ENCODE peak calls at places on chromosomes 6 and 20, in four cellular contexts. I, G, X and H are unnamed samples.

GRCh38 chr6:111407686-111408085 is 75.3 kb downstream of the REV3L start:
- DNase-seq in X (no peak), G (no peak), I (no peak), H (no peak)

GRCh38 chr20:3712279-3712873 is at the start of gene SIGLEC1:
- DNase-seq in G (peak), X (no peak), I (no peak), H (peak)

GRCh38 chr20:13341737-13342393 is 120.8 kb downstream of the ISM1 start:
- DNase-seq in G (no peak), I (no peak), X (no peak), H (no peak)

GRCh38 chr20:7694940-7695567 is 245.2 kb downstream of the HAO1 start:
- DNase-seq in X (no peak), I (no peak), G (no peak), H (no peak)

GRCh38 chr20:63533871-63534393 is 3.2 kb downstream of the PTK6 start:
- DNase-seq in I (no peak), G (no peak), X (no peak), H (no peak)

GRCh38 chr20:35697696-35698297 is 1.4 kb downstream of the NFS1 start:
- DNase-seq in I (no peak), X (no peak), G (no peak), H (no peak)

GRCh38 chr6:150491131-150491795 is 108.4 kb upstream of the PLEKHG1 start:
- DNase-seq in G (no peak), I (no peak), X (peak), H (no peak)

GRCh38 chr6:105015482-105015881 is 58.6 kb downstream of the LIN28B start:
- DNase-seq in G (no peak), X (no peak), I (no peak), H (no peak)

GRCh38 chr6:8958894-8959511 is 523.7 kb upstream of the SLC35B3 start:
- DNase-seq in I (no peak), G (no peak), X (no peak), H (no peak)

GRCh38 chr6:26454641-26455040 is 3.1 kb upstream of the BTN2A1 start:
- DNase-seq in X (no peak), I (no peak), G (no peak), H (no peak)

GRCh38 chr6:106757267-106757666 is 127.9 kb downstream of the QRSL1 start:
- DNase-seq in I (no peak), G (no peak), X (no peak), H (no peak)

GRCh38 chr6:136085370-136086115 is 164.6 kb downstream of the MTFR2 start:
- DNase-seq in X (no peak), I (no peak), G (no peak), H (no peak)

GRCh38 chr20:1293641-1294379 is 27.7 kb downstream of the SNPH start:
- DNase-seq in X (no peak), I (no peak), G (no peak), H (no peak)

GRCh38 chr6:163133017-163133416 is 281.5 kb upstream of the QKI start:
- DNase-seq in I (no peak), X (no peak), G (no peak), H (peak)

GRCh38 chr6:9540534-9541126 is 874.2 kb downstream of the TFAP2A start:
- DNase-seq in G (no peak), I (no peak), X (no peak), H (peak)

GRCh38 chr20:39631557-39631956 is 669.4 kb downstream of the DHX35 start:
- DNase-seq in X (peak), G (no peak), I (no peak), H (no peak)

GRCh38 chr6:165245287-165245686 is 64.1 kb downstream of the C6orf118 start:
- DNase-seq in G (no peak), I (no peak), X (no peak), H (peak)

GRCh38 chr6:30556714-30556963 is 350 bp upstream of the GNL1 start:
- DNase-seq in G (peak), I (peak), X (peak), H (no peak)

GRCh38 chr6:167932468-167933276 is 64.8 kb upstream of the KIF25 start:
- DNase-seq in G (no peak), X (peak), I (no peak), H (no peak)
- H3K4me3 ChIP-seq in G (no peak), X (no peak), I (no peak), H (no peak)

DNA sequence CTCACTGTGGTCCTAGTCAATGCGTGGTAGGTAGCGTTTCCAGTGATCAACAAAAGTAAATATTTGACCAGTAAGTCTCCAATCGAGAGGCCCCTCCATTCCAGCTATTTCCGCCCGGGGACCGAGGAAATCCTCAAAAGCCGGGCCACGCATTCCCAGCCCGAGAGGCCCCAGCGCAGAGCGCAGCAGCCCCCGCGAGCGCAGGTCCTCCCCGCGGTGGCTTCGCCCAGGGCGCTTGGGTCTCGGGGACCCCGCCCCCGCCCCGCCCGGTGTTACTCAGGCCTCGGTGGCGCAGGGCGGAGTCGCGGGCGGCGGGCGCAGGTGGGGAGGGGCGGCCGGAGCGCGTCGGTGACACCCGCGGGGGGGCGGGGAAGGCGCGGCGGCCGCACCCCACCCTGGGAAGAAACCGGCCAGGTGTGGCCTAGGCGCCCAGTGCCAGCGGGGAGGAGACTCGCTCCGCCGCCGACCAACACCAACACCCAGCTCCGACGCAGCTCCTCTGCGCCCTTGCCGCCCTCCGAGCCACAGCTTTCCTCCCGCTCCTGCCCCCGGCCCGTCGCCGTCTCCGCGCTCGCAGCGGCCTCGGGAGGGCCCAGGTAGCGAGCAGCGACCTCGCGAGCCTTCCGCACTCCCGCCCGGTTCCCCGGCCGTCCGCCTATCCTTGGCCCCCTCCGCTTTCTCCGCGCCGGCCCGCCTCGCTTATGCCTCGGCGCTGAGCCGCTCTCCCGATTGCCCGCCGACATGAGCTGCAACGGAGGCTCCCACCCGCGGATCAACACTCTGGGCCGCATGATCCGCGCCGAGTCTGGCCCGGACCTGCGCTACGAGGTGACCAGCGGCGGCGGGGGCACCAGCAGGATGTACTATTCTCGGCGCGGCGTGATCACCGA is at the start of gene DSP:
- DNase-seq in I (peak), X (peak), G (no peak), H (peak)
- TF ChIP-seq POLR2A in I (peak), X (no peak), G (no peak), H (no peak)

GRCh38 chr6:116568111-116568510 is 3.2 kb upstream of the RWDD1 start:
- DNase-seq in X (no peak), G (no peak), I (no peak), H (no peak)

GRCh38 chr6:116562614-116563013 is 8.7 kb upstream of the RWDD1 start:
- DNase-seq in X (no peak), G (no peak), I (no peak), H (no peak)

GRCh38 chr6:116563830-116564229 is 7.5 kb upstream of the RWDD1 start:
- DNase-seq in X (no peak), G (no peak), I (no peak), H (no peak)

GRCh38 chr6:116564296-116564695 is 7.0 kb upstream of the RWDD1 start:
- DNase-seq in I (no peak), G (no peak), X (no peak), H (no peak)

GRCh38 chr6:116564921-116565872 is 6.1 kb upstream of the RWDD1 start:
- DNase-seq in X (no peak), G (no peak), I (no peak), H (no peak)
- H3K4me3 ChIP-seq in X (peak), G (peak), I (peak), H (no peak)

GRCh38 chr20:53672484-53673129 is 79.0 kb upstream of the ZNF217 start:
- DNase-seq in I (no peak), X (no peak), G (no peak), H (no peak)
- TF ChIP-seq POLR2A in I (no peak), X (no peak), G (no peak), H (no peak)

GRCh38 chr6:14273196-14273595 is 155.6 kb downstream of the CD83 start:
- DNase-seq in G (no peak), X (peak), I (no peak), H (no peak)
- H3K4me3 ChIP-seq in G (no peak), X (no peak), I (no peak), H (no peak)

DNA sequence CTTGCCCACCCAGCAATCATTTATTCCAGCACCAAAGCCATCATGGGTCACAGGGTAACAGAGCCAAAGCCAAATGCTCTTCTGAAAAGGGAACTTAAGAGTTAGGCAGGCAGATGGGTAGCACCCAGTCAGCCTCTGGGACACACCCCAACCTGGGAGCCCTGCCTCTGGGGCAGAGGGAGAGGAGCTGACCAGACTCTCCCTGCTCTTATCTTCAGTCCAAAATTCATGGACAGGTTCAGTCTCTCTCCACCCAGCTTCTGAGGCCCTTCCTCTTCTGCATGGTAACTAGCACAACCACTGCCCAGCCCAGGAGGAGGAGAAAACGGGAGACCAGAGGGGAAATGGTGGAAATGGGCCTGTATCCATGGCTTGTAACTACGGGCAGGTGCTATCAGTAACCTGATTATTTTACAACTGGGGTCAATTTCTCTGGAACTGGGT is 105.4 kb downstream of the NOL4L start:
- DNase-seq in X (no peak), I (no peak), G (no peak), H (no peak)
- TF ChIP-seq POLR2A in X (no peak), I (no peak), G (no peak), H (no peak)

GRCh38 chr6:159728552-159728951 is 1.2 kb downstream of the WTAP start:
- DNase-seq in G (no peak), X (no peak), I (no peak), H (no peak)

GRCh38 chr6:159730277-159730676 is 3.0 kb downstream of the WTAP start:
- DNase-seq in G (no peak), X (no peak), I (no peak), H (no peak)

GRCh38 chr6:159726918-159727716 is at the start of gene WTAP:
- DNase-seq in X (peak), G (peak), I (peak), H (peak)

GRCh38 chr6:159727717-159728440 is 573 bp downstream of the WTAP start:
- DNase-seq in X (no peak), G (no peak), I (peak), H (peak)

GRCh38 chr6:159729598-159729997 is 2.3 kb downstream of the WTAP start:
- DNase-seq in G (peak), I (no peak), X (no peak), H (peak)
- H3K4me3 ChIP-seq in G (peak), I (peak), X (peak), H (peak)

DNA sequence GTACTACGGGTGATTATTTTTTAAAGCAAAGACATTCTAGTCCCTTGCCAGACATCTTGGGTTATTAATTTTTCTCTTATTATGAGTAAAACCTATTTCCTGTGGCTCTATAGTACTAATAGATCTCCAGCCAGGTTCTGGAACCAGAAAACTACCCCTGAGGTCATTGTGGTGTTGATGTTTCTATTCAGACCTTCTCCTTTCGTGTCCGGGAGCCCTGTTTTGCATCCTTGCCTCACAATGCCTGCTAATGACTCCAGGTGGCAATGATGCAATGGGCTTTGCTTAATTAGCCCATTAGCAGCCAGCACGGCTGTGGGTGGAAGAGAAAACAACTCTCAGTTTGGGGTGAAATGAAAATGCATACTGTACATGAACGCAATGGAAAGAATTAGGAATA is 62.9 kb upstream of the ARG1 start:
- DNase-seq in G (no peak), I (no peak), X (no peak), H (no peak)
- TF ChIP-seq POLR2A in G (no peak), I (no peak), X (no peak), H (no peak)